ENCODE peak calls at places on chromosome 2, in six cellular contexts. M is B cell, H is ascending aorta, Z is cardiac muscle cell, E is BE2C, X is ovary. O is an unnamed sample.

GRCh38 chr2:105859694-105859951 is 114.9 kb downstream of the NCK2 start:
- DNase-seq in M (no peak), H (no peak), Z (no peak), E (no peak), X (no peak), O (no peak)

GRCh38 chr2:240806459-240806858 is 13.6 kb downstream of the KIF1A start:
- DNase-seq in M (no peak), H (no peak), Z (no peak), E (no peak), X (no peak), O (no peak)

GRCh38 chr2:111668274-111668616 is 215.7 kb downstream of the ANAPC1 start:
- DNase-seq in M (no peak), H (no peak), Z (no peak), E (no peak), X (no peak), O (no peak)

GRCh38 chr2:179262077-179262660 is 2.5 kb downstream of the SESTD1 start:
- DNase-seq in M (no peak), H (no peak), Z (peak), E (no peak), X (no peak), O (no peak)

GRCh38 chr2:177164584-177165052 is 48.0 kb upstream of the HNRNPA3 start:
- DNase-seq in M (peak), H (peak), Z (peak), E (peak), X (peak), O (peak)

GRCh38 chr2:203786912-203787311 is 80.5 kb downstream of the CD28 start:
- DNase-seq in M (no peak), H (no peak), Z (peak), E (no peak), X (no peak), O (peak)

GRCh38 chr2:47032773-47033101 is 117.1 kb upstream of the MCFD2 start:
- DNase-seq in M (no peak), H (no peak), Z (no peak), E (no peak), X (no peak), O (no peak)

GRCh38 chr2:9655441-9656269 is 24.9 kb upstream of the YWHAQ start:
- DNase-seq in M (no peak), H (no peak), Z (peak), E (no peak), X (no peak), O (no peak)

GRCh38 chr2:9281145-9281544 is 74.5 kb downstream of the ASAP2 start:
- DNase-seq in M (no peak), H (no peak), Z (no peak), E (no peak), X (no peak), O (no peak)

GRCh38 chr2:29259221-29259620 is 144.0 kb downstream of the CLIP4 start:
- DNase-seq in M (no peak), H (no peak), Z (no peak), E (no peak), X (no peak), O (no peak)

GRCh38 chr2:219706823-219707281 is 79.4 kb downstream of the SLC4A3 start:
- DNase-seq in M (no peak), H (no peak), Z (peak), E (peak), X (no peak), O (no peak)

GRCh38 chr2:55168221-55169154 is 63.6 kb downstream of the CLHC1 start:
- DNase-seq in M (peak), H (no peak), Z (peak), E (peak), X (peak), O (peak)

GRCh38 chr2:17065536-17065935 is 399.9 kb upstream of the CYRIA start:
- DNase-seq in M (no peak), H (no peak), Z (no peak), E (no peak), X (no peak), O (no peak)

GRCh38 chr2:234130734-234131133 is 80.2 kb downstream of the SPP2 start:
- DNase-seq in M (no peak), H (no peak), Z (no peak), E (no peak), X (no peak), O (no peak)

GRCh38 chr2:79294994-79295393 is 135.4 kb upstream of the REG3A start:
- DNase-seq in M (no peak), H (no peak), Z (no peak), E (no peak), X (no peak), O (no peak)

GRCh38 chr2:133485868-133486267 is 82.4 kb downstream of the NCKAP5 start:
- DNase-seq in M (no peak), H (no peak), Z (no peak), E (no peak), X (no peak), O (no peak)

GRCh38 chr2:133484106-133484505 is 84.2 kb downstream of the NCKAP5 start:
- DNase-seq in M (no peak), H (no peak), Z (no peak), E (no peak), X (no peak), O (no peak)

GRCh38 chr2:133484783-133485182 is 83.5 kb downstream of the NCKAP5 start:
- DNase-seq in M (no peak), H (no peak), Z (no peak), E (no peak), X (no peak), O (no peak)

GRCh38 chr2:133489146-133489545 is 79.1 kb downstream of the NCKAP5 start:
- DNase-seq in M (no peak), H (no peak), Z (no peak), E (no peak), X (no peak), O (no peak)

GRCh38 chr2:133486706-133487305 is 81.5 kb downstream of the NCKAP5 start:
- DNase-seq in M (no peak), H (no peak), Z (no peak), E (no peak), X (no peak), O (no peak)
- TF ChIP-seq CTCF in M (no peak), H (no peak), Z (no peak), E (no peak), X (no peak), O (no peak)

GRCh38 chr2:199455186-199455532 is 2.6 kb downstream of the SATB2 start:
- DNase-seq in M (no peak), H (no peak), Z (no peak), E (no peak), X (no peak), O (no peak)

GRCh38 chr2:199458017-199458805 is 472 bp upstream of the SATB2 start:
- DNase-seq in M (peak), H (no peak), Z (no peak), E (peak), X (peak), O (peak)

GRCh38 chr2:199457147-199458016 is at the start of gene SATB2:
- DNase-seq in M (peak), H (no peak), Z (peak), E (peak), X (peak), O (peak)

GRCh38 chr2:199456383-199457146 is 1.2 kb downstream of the SATB2 start:
- DNase-seq in M (no peak), H (no peak), Z (no peak), E (no peak), X (no peak), O (peak)

GRCh38 chr2:199455533-199456382 is 2.0 kb downstream of the SATB2 start:
- DNase-seq in M (no peak), H (no peak), Z (peak), E (no peak), X (peak), O (peak)
- TF ChIP-seq CTCF in M (no peak), H (no peak), Z (no peak), E (no peak), X (no peak), O (no peak)

GRCh38 chr2:62787381-62787780 is 81.9 kb downstream of the EHBP1 start:
- DNase-seq in M (no peak), H (no peak), Z (peak), E (no peak), X (no peak), O (no peak)
- TF ChIP-seq CTCF in M (no peak), H (no peak), Z (peak), E (peak), X (no peak), O (no peak)

GRCh38 chr2:197057946-197058345 is 131.4 kb upstream of the PGAP1 start:
- DNase-seq in M (no peak), H (no peak), Z (peak), E (no peak), X (no peak), O (no peak)
- TF ChIP-seq CTCF in M (no peak), H (no peak), Z (no peak), E (no peak), X (no peak), O (no peak)

GRCh38 chr2:73406996-73407395 is 21.4 kb downstream of the ALMS1 start:
- DNase-seq in M (no peak), H (no peak), Z (no peak), E (no peak), X (no peak), O (no peak)
- TF ChIP-seq CTCF in M (no peak), H (no peak), Z (no peak), E (no peak), X (no peak), O (no peak)

DNA sequence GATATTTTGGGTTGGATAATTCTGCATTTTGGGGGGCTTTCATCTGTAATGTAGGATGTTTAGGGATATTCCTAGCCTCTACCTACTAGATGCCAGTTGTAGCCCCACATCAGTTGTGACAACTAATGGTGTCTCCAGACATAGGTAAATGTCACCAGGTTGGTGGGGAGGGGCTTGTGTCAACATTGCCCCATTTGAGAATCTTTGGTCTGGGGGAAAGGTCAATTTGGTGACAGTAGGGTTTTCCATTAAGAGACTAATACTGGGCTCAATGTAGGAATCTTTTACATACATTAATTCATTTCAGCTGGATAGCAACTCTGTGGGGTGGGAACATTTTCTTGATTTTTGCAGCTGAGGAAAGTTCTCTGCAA is 6.6 kb upstream of the AFTPH start:
- DNase-seq in M (no peak), H (no peak), Z (no peak), E (no peak), X (no peak), O (no peak)
- TF ChIP-seq CTCF in M (no peak), H (no peak), Z (no peak), E (no peak), X (no peak), O (no peak)